ENCODE peak calls at places on chromosomes 7 and 10, in eight cellular contexts. Q, T, U, A, D, I, E and K are unnamed samples.

GRCh38 chr7:80935971-80936370 is 17.1 kb upstream of the SEMA3C start:
- DNase-seq in T (no peak), Q (no peak), E (no peak), U (no peak), A (no peak), I (no peak), D (no peak), K (no peak)

GRCh38 chr7:35695628-35695888 is 623 bp upstream of the HERPUD2 start:
- DNase-seq in T (no peak), D (no peak), Q (no peak), E (peak), I (no peak), U (no peak), A (no peak), K (no peak)

GRCh38 chr10:78757542-78757941 is 311.2 kb upstream of the ZMIZ1 start:
- DNase-seq in E (no peak), U (no peak), D (no peak), I (peak), A (no peak), T (no peak), Q (no peak), K (no peak)

GRCh38 chr10:79459243-79459642 is 13.8 kb upstream of the ZCCHC24 start:
- DNase-seq in I (no peak), U (no peak), T (no peak), A (no peak), Q (no peak), D (no peak), E (no peak), K (no peak)

GRCh38 chr10:6843477-6843876 is 263.4 kb upstream of the PRKCQ start:
- DNase-seq in E (peak), T (peak), D (no peak), I (no peak), A (no peak), U (no peak), Q (peak), K (no peak)

GRCh38 chr7:89887489-89887888 is 266.8 kb upstream of the STEAP1 start:
- DNase-seq in T (no peak), U (no peak), E (peak), A (no peak), Q (no peak), D (no peak), I (no peak), K (no peak)

GRCh38 chr7:37642028-37642540 is 41.5 kb upstream of the GPR141 start:
- DNase-seq in T (no peak), I (no peak), A (no peak), Q (no peak), D (no peak), E (no peak), U (no peak), K (no peak)

GRCh38 chr7:150850273-150850672 is 2.0 kb upstream of the AOC1 start:
- DNase-seq in Q (no peak), U (no peak), T (no peak), A (no peak), E (no peak), I (no peak), D (no peak), K (no peak)

GRCh38 chr10:79422178-79422892 is 23.1 kb downstream of the ZCCHC24 start:
- DNase-seq in A (peak), Q (no peak), E (no peak), D (peak), T (no peak), I (no peak), U (peak), K (no peak)

GRCh38 chr7:53315986-53316385 is 280.6 kb downstream of the POM121L12 start:
- DNase-seq in D (no peak), E (no peak), I (peak), Q (no peak), U (no peak), A (no peak), T (no peak), K (no peak)

GRCh38 chr10:72740526-72740925 is 48.6 kb downstream of the MCU start:
- DNase-seq in A (no peak), U (no peak), D (no peak), Q (no peak), T (no peak), E (peak), I (peak), K (no peak)

GRCh38 chr7:45923290-45923689 is 2.2 kb upstream of the IGFBP3 start:
- DNase-seq in T (peak), A (peak), U (peak), I (peak), E (peak), Q (peak), D (peak), K (peak)

GRCh38 chr10:775245-776075 is 86.0 kb upstream of the DIP2C start:
- DNase-seq in I (no peak), A (no peak), Q (no peak), E (no peak), D (peak), T (no peak), U (peak), K (no peak)

GRCh38 chr7:136117539-136117938 is 140.4 kb upstream of the MTPN start:
- DNase-seq in Q (no peak), U (no peak), I (no peak), T (no peak), D (no peak), E (no peak), A (no peak), K (no peak)

GRCh38 chr7:131261476-131261994 is 66.1 kb upstream of the MKLN1 start:
- DNase-seq in U (no peak), A (no peak), D (no peak), E (no peak), T (no peak), I (no peak), Q (no peak), K (no peak)

GRCh38 chr7:22481726-22482125 is 18.3 kb downstream of the STEAP1B start:
- DNase-seq in I (no peak), D (no peak), T (no peak), Q (peak), A (no peak), U (no peak), E (no peak), K (no peak)

GRCh38 chr10:35424680-35425285 is 88.5 kb downstream of the CCNY start:
- DNase-seq in Q (no peak), I (no peak), E (no peak), T (no peak), A (no peak), U (no peak), D (no peak), K (no peak)

GRCh38 chr7:38973760-38974159 is 3.9 kb upstream of the POU6F2 start:
- DNase-seq in E (no peak), A (no peak), U (no peak), Q (no peak), D (no peak), T (no peak), I (no peak), K (no peak)

GRCh38 chr7:2734761-2735571 is 47.0 kb downstream of the AMZ1 start:
- DNase-seq in D (no peak), A (no peak), T (peak), Q (no peak), I (no peak), E (no peak), U (peak), K (no peak)

GRCh38 chr7:33692956-33693355 is 212.4 kb upstream of the BMPER start:
- DNase-seq in E (no peak), I (no peak), A (no peak), T (no peak), D (no peak), Q (no peak), U (no peak), K (no peak)

GRCh38 chr7:101543846-101544245 is 85.2 kb downstream of the MYL10 start:
- DNase-seq in Q (no peak), A (no peak), D (peak), U (no peak), I (no peak), E (no peak), T (no peak), K (no peak)

GRCh38 chr10:14879801-14880193 is 1.1 kb downstream of the SUV39H2 start:
- DNase-seq in A (no peak), T (no peak), U (no peak), E (no peak), D (no peak), I (no peak), Q (peak), K (no peak)

DNA sequence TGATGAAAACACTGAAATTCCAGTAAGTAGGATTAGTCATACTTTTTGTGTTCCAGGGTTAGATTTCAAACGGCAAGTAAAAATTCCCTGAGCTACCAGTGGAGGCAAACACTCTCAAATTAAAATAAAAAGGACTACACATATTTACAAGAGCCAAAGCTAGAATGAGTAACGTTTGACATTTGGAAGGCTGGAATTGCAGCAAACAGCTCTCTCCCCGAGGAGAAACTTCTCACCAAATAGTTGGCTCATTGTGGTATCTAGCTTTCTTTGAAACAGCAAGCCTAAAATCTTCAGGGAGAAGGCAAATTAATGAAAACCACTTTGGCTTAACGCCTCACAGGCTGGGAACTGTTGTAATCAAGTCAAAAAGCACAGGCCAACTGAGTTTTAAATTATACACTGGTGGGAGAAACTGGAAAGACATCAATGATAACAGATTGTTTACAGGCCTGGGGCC is 288.3 kb downstream of the SNX13 start:
- DNase-seq in A (peak), E (peak), T (no peak), D (no peak), Q (no peak), U (no peak), I (no peak), K (no peak)
- TF ChIP-seq CTCF in A (peak), E (peak), T (no peak), D (no peak), Q (no peak), U (peak), I (no peak), K (no peak)

GRCh38 chr7:1080918-1081255 is 7.0 kb upstream of the GPER1 start:
- DNase-seq in A (no peak), D (no peak), T (no peak), Q (no peak), E (no peak), I (no peak), U (no peak), K (no peak)
- H3K27ac ChIP-seq in A (no peak), D (no peak), T (no peak), Q (no peak), E (no peak), I (no peak), U (no peak), K (no peak)

DNA sequence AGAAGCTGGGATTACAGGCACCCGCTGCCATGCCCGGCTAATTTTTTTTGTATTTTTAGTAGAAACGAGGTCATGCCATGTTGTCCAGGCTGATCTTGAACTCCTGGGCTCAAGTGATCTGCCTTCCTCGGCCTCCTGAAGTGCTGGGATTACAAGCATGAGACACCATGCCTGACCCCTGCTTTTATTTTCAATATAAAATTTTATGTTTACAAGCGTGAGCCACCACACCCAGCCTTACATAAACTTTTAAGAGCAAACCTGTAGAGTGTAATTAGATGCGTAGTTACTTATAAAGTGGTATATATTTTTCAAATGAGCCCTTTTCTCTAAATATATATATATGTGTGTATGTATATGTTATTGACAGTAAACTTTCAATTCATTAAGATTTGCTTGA is 8.7 kb downstream of the CNNM2 start:
- DNase-seq in E (no peak), U (no peak), T (no peak), I (no peak), D (no peak), A (no peak), Q (no peak), K (no peak)
- TF ChIP-seq CTCF in E (no peak), U (no peak), T (no peak), I (no peak), D (no peak), A (no peak), Q (no peak), K (no peak)

GRCh38 chr7:154886591-154886990 is 116.3 kb downstream of the PAXIP1 start:
- DNase-seq in T (no peak), D (no peak), U (no peak), E (no peak), Q (no peak), A (no peak), I (no peak), K (no peak)
- H3K27ac ChIP-seq in T (no peak), D (no peak), U (no peak), E (no peak), Q (no peak), A (no peak), I (no peak), K (no peak)

DNA sequence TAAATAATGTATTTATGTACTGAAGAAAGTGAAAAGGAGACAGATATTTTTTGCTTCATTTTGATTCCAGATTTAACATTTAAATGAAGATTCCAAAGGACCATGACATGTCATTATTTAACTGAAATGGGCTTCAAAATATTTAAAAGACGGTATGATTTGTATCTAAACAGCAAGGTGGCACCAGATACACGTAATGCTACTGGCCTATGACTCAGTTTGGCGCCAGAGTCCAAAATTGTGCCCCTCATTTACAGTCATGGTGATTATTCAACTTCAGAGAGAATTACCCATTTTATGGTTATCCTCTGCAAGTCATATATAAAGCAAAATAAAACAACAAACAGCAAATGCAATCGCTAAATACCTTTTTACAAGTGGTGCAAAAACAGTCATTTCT is 94.5 kb downstream of the ETV1 start:
- DNase-seq in E (no peak), A (no peak), D (no peak), U (no peak), T (no peak), Q (no peak), I (no peak), K (no peak)
- TF ChIP-seq CTCF in E (no peak), A (no peak), D (no peak), U (no peak), T (no peak), Q (no peak), I (peak), K (no peak)

GRCh38 chr10:32331606-32332005 is 15.4 kb downstream of the EPC1 start:
- DNase-seq in E (no peak), U (no peak), T (no peak), A (no peak), I (no peak), D (no peak), Q (no peak), K (no peak)
- H3K27ac ChIP-seq in E (no peak), U (no peak), T (peak), A (no peak), I (no peak), D (no peak), Q (no peak), K (no peak)

DNA sequence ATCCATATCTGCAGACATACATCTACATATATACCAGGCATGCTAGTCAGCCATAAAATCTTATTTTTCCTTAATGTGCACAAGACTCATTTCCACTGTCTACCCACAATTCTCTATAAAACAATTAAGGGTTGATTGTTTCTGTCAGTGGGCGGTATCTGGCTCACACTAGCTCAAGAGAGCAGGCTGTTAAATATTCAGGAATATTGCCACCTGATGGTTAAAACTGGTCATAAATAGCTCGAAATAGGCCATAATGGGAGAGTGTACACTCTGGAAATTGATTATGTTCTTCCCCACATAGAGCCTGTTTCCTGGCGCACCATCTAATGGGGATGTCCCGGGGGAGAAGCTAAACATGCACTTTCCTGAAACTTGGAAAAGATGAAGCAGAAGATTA is 620.6 kb upstream of the ANKRD30A start:
- DNase-seq in U (no peak), A (no peak), I (no peak), Q (no peak), T (no peak), D (no peak), E (no peak), K (no peak)
- TF ChIP-seq CTCF in U (peak), A (no peak), I (no peak), Q (no peak), T (no peak), D (no peak), E (no peak), K (no peak)